ENCODE peak calls at places on chromosomes 5 and 9, in six cellular contexts. One of them, this sample, is unnamed.
A peak's percentile ranks its signal among the peaks of the same experiment; 100 is the strongest.

GRCh38 chr5:133564921-133565565 is 47.3 kb downstream of the FSTL4 start:
- DNase-seq in HepG2: no peak
- DNase-seq in SK-N-SH: no peak
- DNase-seq in H1: no peak
- DNase-seq in sigmoid colon: no peak
- DNase-seq in stomach: no peak
- DNase-seq in this sample: no peak

GRCh38 chr5:135596364-135596763 is 17.6 kb upstream of the CXCL14 start:
- DNase-seq in SK-N-SH: no peak
- DNase-seq in H1: peak; percentile 1
- DNase-seq in sigmoid colon: no peak
- DNase-seq in HepG2: no peak
- DNase-seq in stomach: no peak
- DNase-seq in this sample: no peak

GRCh38 chr9:33117306-33117705 is 40.8 kb upstream of the SMU1 start:
- DNase-seq in HepG2: no peak
- DNase-seq in stomach: no peak
- DNase-seq in H1: no peak
- DNase-seq in SK-N-SH: no peak
- DNase-seq in sigmoid colon: no peak
- DNase-seq in this sample: no peak

GRCh38 chr5:140833993-140834392 is at the start of gene PCDHA7:
- DNase-seq in SK-N-SH: no peak
- DNase-seq in sigmoid colon: no peak
- DNase-seq in HepG2: peak; percentile 32
- DNase-seq in H1: no peak
- DNase-seq in stomach: no peak
- DNase-seq in this sample: no peak

GRCh38 chr9:122900791-122901190 is 4.4 kb downstream of the RC3H2 start:
- DNase-seq in HepG2: no peak
- DNase-seq in SK-N-SH: no peak
- DNase-seq in H1: no peak
- DNase-seq in sigmoid colon: no peak
- DNase-seq in stomach: no peak
- DNase-seq in this sample: no peak

GRCh38 chr5:10800852-10801251 is 39.8 kb upstream of the DAP start:
- DNase-seq in H1: no peak
- DNase-seq in HepG2: no peak
- DNase-seq in SK-N-SH: no peak
- DNase-seq in stomach: no peak
- DNase-seq in sigmoid colon: no peak
- DNase-seq in this sample: no peak

GRCh38 chr5:127386557-127386956 is 96.0 kb downstream of the MEGF10 start:
- DNase-seq in SK-N-SH: no peak
- DNase-seq in H1: no peak
- DNase-seq in sigmoid colon: no peak
- DNase-seq in HepG2: peak; percentile 3
- DNase-seq in stomach: no peak
- DNase-seq in this sample: no peak

GRCh38 chr5:53603009-53603687 is 42.7 kb downstream of the NDUFS4 start:
- DNase-seq in sigmoid colon: no peak
- DNase-seq in HepG2: no peak
- DNase-seq in H1: no peak
- DNase-seq in SK-N-SH: peak; percentile 3
- DNase-seq in stomach: no peak
- DNase-seq in this sample: no peak

GRCh38 chr9:134477927-134478326 is 151.7 kb downstream of the RXRA start:
- DNase-seq in H1: no peak
- DNase-seq in HepG2: no peak
- DNase-seq in stomach: no peak
- DNase-seq in SK-N-SH: no peak
- DNase-seq in sigmoid colon: no peak
- DNase-seq in this sample: no peak

GRCh38 chr9:117403403-117403811 is 11.4 kb downstream of the ASTN2 start:
- DNase-seq in HepG2: no peak
- DNase-seq in SK-N-SH: peak; percentile 70
- DNase-seq in sigmoid colon: no peak
- DNase-seq in H1: no peak
- DNase-seq in stomach: no peak
- DNase-seq in this sample: no peak

GRCh38 chr5:169696621-169697517 is 59.8 kb downstream of the DOCK2 start:
- DNase-seq in HepG2: no peak
- DNase-seq in stomach: no peak
- DNase-seq in SK-N-SH: no peak
- DNase-seq in sigmoid colon: no peak
- DNase-seq in H1: no peak
- DNase-seq in this sample: no peak

GRCh38 chr9:120526493-120526892 is 53.5 kb downstream of the CDK5RAP2 start:
- DNase-seq in stomach: no peak
- DNase-seq in HepG2: no peak
- DNase-seq in SK-N-SH: no peak
- DNase-seq in H1: no peak
- DNase-seq in sigmoid colon: no peak
- DNase-seq in this sample: no peak

GRCh38 chr5:8845316-8845715 is 700.6 kb downstream of the SEMA5A start:
- DNase-seq in H1: no peak
- DNase-seq in SK-N-SH: no peak
- DNase-seq in stomach: no peak
- DNase-seq in sigmoid colon: no peak
- DNase-seq in HepG2: no peak
- DNase-seq in this sample: no peak

GRCh38 chr5:141084487-141084989 is 9.9 kb upstream of the PCDHB2 start:
- DNase-seq in stomach: no peak
- DNase-seq in SK-N-SH: peak; percentile 77
- DNase-seq in H1: peak; percentile 66
- DNase-seq in sigmoid colon: no peak
- DNase-seq in HepG2: peak; percentile 72
- DNase-seq in this sample: peak; percentile 53

GRCh38 chr5:84642795-84643194 is 258.1 kb upstream of the EDIL3 start:
- DNase-seq in HepG2: no peak
- DNase-seq in H1: no peak
- DNase-seq in stomach: no peak
- DNase-seq in sigmoid colon: no peak
- DNase-seq in SK-N-SH: no peak
- DNase-seq in this sample: no peak

GRCh38 chr5:127254729-127255284 is 35.8 kb upstream of the MEGF10 start:
- DNase-seq in SK-N-SH: no peak
- DNase-seq in HepG2: no peak
- DNase-seq in stomach: no peak
- DNase-seq in sigmoid colon: no peak
- DNase-seq in H1: no peak
- DNase-seq in this sample: no peak

GRCh38 chr9:121613009-121613766 is 38.2 kb upstream of the DAB2IP start:
- DNase-seq in SK-N-SH: no peak
- DNase-seq in stomach: no peak
- DNase-seq in HepG2: no peak
- DNase-seq in sigmoid colon: no peak
- DNase-seq in H1: no peak
- DNase-seq in this sample: no peak
- TF ChIP-seq POLR2AphosphoS5 in SK-N-SH: no peak
- TF ChIP-seq POLR2AphosphoS5 in stomach: no peak
- TF ChIP-seq POLR2AphosphoS5 in HepG2: no peak
- TF ChIP-seq POLR2AphosphoS5 in sigmoid colon: peak; percentile 25
- TF ChIP-seq POLR2AphosphoS5 in H1: no peak
- TF ChIP-seq POLR2AphosphoS5 in this sample: no peak

GRCh38 chr9:70404261-70404660 is 10.2 kb downstream of the KLF9 start:
- DNase-seq in H1: no peak
- DNase-seq in stomach: no peak
- DNase-seq in SK-N-SH: no peak
- DNase-seq in sigmoid colon: peak; percentile 49
- DNase-seq in HepG2: no peak
- DNase-seq in this sample: no peak

GRCh38 chr9:70403166-70403565 is 11.3 kb downstream of the KLF9 start:
- DNase-seq in SK-N-SH: no peak
- DNase-seq in HepG2: no peak
- DNase-seq in stomach: no peak
- DNase-seq in H1: no peak
- DNase-seq in sigmoid colon: peak; percentile 32
- DNase-seq in this sample: no peak

GRCh38 chr9:70400107-70400892 is 14.2 kb downstream of the KLF9 start:
- DNase-seq in HepG2: no peak
- DNase-seq in SK-N-SH: no peak
- DNase-seq in sigmoid colon: peak; percentile 55
- DNase-seq in H1: no peak
- DNase-seq in stomach: no peak
- DNase-seq in this sample: no peak

GRCh38 chr9:70403618-70404025 is 10.8 kb downstream of the KLF9 start:
- DNase-seq in SK-N-SH: no peak
- DNase-seq in H1: no peak
- DNase-seq in HepG2: no peak
- DNase-seq in sigmoid colon: peak; percentile 57
- DNase-seq in stomach: no peak
- DNase-seq in this sample: no peak

GRCh38 chr9:70402213-70402612 is 12.2 kb downstream of the KLF9 start:
- DNase-seq in sigmoid colon: no peak
- DNase-seq in SK-N-SH: no peak
- DNase-seq in HepG2: no peak
- DNase-seq in stomach: no peak
- DNase-seq in H1: no peak
- DNase-seq in this sample: no peak
- H3K4me1 ChIP-seq in sigmoid colon: peaks cover 98% of the 10 kb centered on the region
- H3K4me1 ChIP-seq in SK-N-SH: peaks cover 17% of the 10 kb centered on the region
- H3K4me1 ChIP-seq in HepG2: peaks cover 28% of the 10 kb centered on the region
- H3K4me1 ChIP-seq in stomach: peaks cover 100% of the 10 kb centered on the region
- H3K4me1 ChIP-seq in H1: peaks cover 8% of the 10 kb centered on the region
- H3K4me1 ChIP-seq in this sample: no peaks in the 10 kb centered on the region

GRCh38 chr9:131657890-131658752 is 81.8 kb downstream of the RAPGEF1 start:
- DNase-seq in sigmoid colon: no peak
- DNase-seq in HepG2: peak; percentile 43
- DNase-seq in stomach: no peak
- DNase-seq in H1: no peak
- DNase-seq in SK-N-SH: no peak
- DNase-seq in this sample: peak; percentile 84
- TF ChIP-seq POLR2AphosphoS5 in sigmoid colon: no peak
- TF ChIP-seq POLR2AphosphoS5 in HepG2: no peak
- TF ChIP-seq POLR2AphosphoS5 in stomach: peak; percentile 75
- TF ChIP-seq POLR2AphosphoS5 in H1: no peak
- TF ChIP-seq POLR2AphosphoS5 in SK-N-SH: no peak
- TF ChIP-seq POLR2AphosphoS5 in this sample: no peak

GRCh38 chr5:132295505-132296411 is 1.6 kb downstream of the SLC22A4 start:
- DNase-seq in sigmoid colon: no peak
- DNase-seq in H1: no peak
- DNase-seq in SK-N-SH: no peak
- DNase-seq in stomach: no peak
- DNase-seq in HepG2: no peak
- DNase-seq in this sample: no peak
- H3K4me1 ChIP-seq in sigmoid colon: peaks cover 27% of the 10 kb centered on the region
- H3K4me1 ChIP-seq in H1: no peaks in the 10 kb centered on the region
- H3K4me1 ChIP-seq in SK-N-SH: peaks cover 9% of the 10 kb centered on the region
- H3K4me1 ChIP-seq in stomach: peaks cover 35% of the 10 kb centered on the region
- H3K4me1 ChIP-seq in HepG2: peaks cover 39% of the 10 kb centered on the region
- H3K4me1 ChIP-seq in this sample: peaks cover 16% of the 10 kb centered on the region

GRCh38 chr5:147179555-147180147 is 55.2 kb upstream of the STK32A start:
- DNase-seq in H1: no peak
- DNase-seq in stomach: no peak
- DNase-seq in HepG2: no peak
- DNase-seq in sigmoid colon: no peak
- DNase-seq in SK-N-SH: no peak
- DNase-seq in this sample: no peak
- TF ChIP-seq POLR2AphosphoS5 in H1: no peak
- TF ChIP-seq POLR2AphosphoS5 in stomach: no peak
- TF ChIP-seq POLR2AphosphoS5 in HepG2: no peak
- TF ChIP-seq POLR2AphosphoS5 in sigmoid colon: no peak
- TF ChIP-seq POLR2AphosphoS5 in SK-N-SH: no peak
- TF ChIP-seq POLR2AphosphoS5 in this sample: no peak

GRCh38 chr5:150142189-150142788 is 13.4 kb downstream of the PDGFRB start:
- DNase-seq in HepG2: peak; percentile 46
- DNase-seq in sigmoid colon: no peak
- DNase-seq in SK-N-SH: no peak
- DNase-seq in H1: no peak
- DNase-seq in stomach: no peak
- DNase-seq in this sample: no peak
- H3K4me1 ChIP-seq in HepG2: peaks cover 97% of the 10 kb centered on the region
- H3K4me1 ChIP-seq in sigmoid colon: peaks cover 90% of the 10 kb centered on the region
- H3K4me1 ChIP-seq in SK-N-SH: peaks cover 73% of the 10 kb centered on the region
- H3K4me1 ChIP-seq in H1: peaks cover 4% of the 10 kb centered on the region
- H3K4me1 ChIP-seq in stomach: peaks cover 88% of the 10 kb centered on the region
- H3K4me1 ChIP-seq in this sample: peaks cover 29% of the 10 kb centered on the region

This sample was measured in Panc1.